ENCODE peak calls at places on chromosome 19, in eight cellular contexts. B is K562; F is iPS DF 19.7; L is DMS 273 treated with DMSO at 0.1 percent for 48 hours; H is fibroblast of lung; N is T-cell; P is GOT3; M is CD8-positive, alpha-beta memory T cell. Z is an unnamed sample.

GRCh38 chr19:24140099-24140498 is 53.1 kb downstream of the ZNF254 start:
- DNase-seq in B (no peak), F (no peak), L (no peak), H (peak), N (no peak), P (no peak), M (no peak), Z (no peak)

GRCh38 chr19:1260749-1261511 is 8.2 kb upstream of the CIRBP start:
- DNase-seq in B (peak), F (no peak), L (peak), H (peak), N (peak), P (peak), M (peak), Z (peak)

GRCh38 chr19:2461751-2462634 is 5.2 kb upstream of the LMNB2 start:
- DNase-seq in B (peak), F (no peak), L (peak), H (peak), N (peak), P (peak), M (peak), Z (peak)

GRCh38 chr19:10086904-10087256 is 763 bp downstream of the SHFL start:
- DNase-seq in B (peak), F (no peak), L (no peak), H (no peak), N (no peak), P (no peak), M (peak), Z (no peak)

GRCh38 chr19:33290082-33290815 is 12.1 kb downstream of the CEBPA start:
- DNase-seq in B (no peak), F (no peak), L (no peak), H (no peak), N (no peak), P (no peak), M (no peak), Z (no peak)

GRCh38 chr19:35342430-35342829 is 5.3 kb upstream of the FFAR1 start:
- DNase-seq in B (no peak), F (no peak), L (no peak), H (no peak), N (no peak), P (no peak), M (no peak), Z (no peak)

GRCh38 chr19:9786342-9786741 is 17.8 kb upstream of the ZNF846 start:
- DNase-seq in B (no peak), F (no peak), L (no peak), H (no peak), N (no peak), P (no peak), M (no peak), Z (no peak)

GRCh38 chr19:46416077-46416709 is 2.8 kb upstream of the CCDC8 start:
- DNase-seq in B (peak), F (no peak), L (peak), H (peak), N (peak), P (peak), M (no peak), Z (peak)

GRCh38 chr19:3536429-3537100 is 2.4 kb upstream of the TEKTIP1 start:
- DNase-seq in B (no peak), F (no peak), L (no peak), H (no peak), N (no peak), P (no peak), M (no peak), Z (peak)

GRCh38 chr19:11142528-11143171 is 12.9 kb downstream of the SPC24 start:
- DNase-seq in B (peak), F (peak), L (peak), H (peak), N (no peak), P (peak), M (no peak), Z (peak)

GRCh38 chr19:15324791-15325519 is 7.4 kb downstream of the BRD4 start:
- DNase-seq in B (no peak), F (no peak), L (no peak), H (no peak), N (no peak), P (no peak), M (no peak), Z (no peak)

GRCh38 chr19:48900477-48901452 is 653 bp downstream of the NUCB1 start:
- DNase-seq in B (peak), F (no peak), L (no peak), H (peak), N (no peak), P (no peak), M (no peak), Z (peak)

GRCh38 chr19:979318-979741 is 4.8 kb upstream of the WDR18 start:
- DNase-seq in B (peak), F (no peak), L (no peak), H (no peak), N (no peak), P (no peak), M (no peak), Z (no peak)

GRCh38 chr19:2577722-2578335 is 101.9 kb downstream of the GADD45B start:
- DNase-seq in B (no peak), F (no peak), L (no peak), H (no peak), N (no peak), P (no peak), M (no peak), Z (no peak)

GRCh38 chr19:47284324-47284899 is 9.7 kb downstream of the INAFM1 start:
- DNase-seq in B (peak), F (no peak), L (no peak), H (peak), N (no peak), P (no peak), M (peak), Z (no peak)

GRCh38 chr19:3771033-3771905 is 759 bp downstream of the RAX2 start:
- DNase-seq in B (no peak), F (peak), L (no peak), H (no peak), N (no peak), P (no peak), M (no peak), Z (no peak)

GRCh38 chr19:28324275-28325060 is 888.5 kb downstream of the UQCRFS1 start:
- DNase-seq in B (no peak), F (no peak), L (peak), H (no peak), N (no peak), P (no peak), M (no peak), Z (no peak)

GRCh38 chr19:46015961-46016425 is 6.9 kb downstream of the PGLYRP1 start:
- DNase-seq in B (no peak), F (no peak), L (peak), H (no peak), N (peak), P (no peak), M (peak), Z (no peak)

GRCh38 chr19:543912-544608 is at the start of gene GZMM:
- DNase-seq in B (peak), F (no peak), L (no peak), H (no peak), N (peak), P (no peak), M (peak), Z (no peak)

GRCh38 chr19:19866599-19867248 is 1.0 kb downstream of the ZNF253 start:
- DNase-seq in B (peak), F (peak), L (no peak), H (peak), N (peak), P (no peak), M (peak), Z (peak)

Z was measured in foreskin melanocyte.